ENCODE peak calls at places on chromosome 18, in four cellular contexts. S, P, V and I are unnamed samples. For H3K27me3, the result is how much of the 10 kb centered on the place peaks cover.

GRCh38 chr18:54155412-54155811 is 69.1 kb downstream of the MBD2 start:
- DNase-seq in S (no peak), V (no peak), P (no peak), I (no peak)

GRCh38 chr18:7941533-7941932 is 374.4 kb downstream of the PTPRM start:
- DNase-seq in V (no peak), P (peak), S (no peak), I (no peak)

GRCh38 chr18:5543036-5543671 is 643 bp downstream of the EPB41L3 start:
- DNase-seq in P (peak), V (peak), S (no peak), I (peak)

GRCh38 chr18:28690100-28690499 is 513.2 kb upstream of the CDH2 start:
- DNase-seq in V (no peak), P (no peak), S (no peak), I (no peak)

GRCh38 chr18:32209685-32210445 is 20.0 kb downstream of the MEP1B start:
- DNase-seq in V (no peak), S (no peak), P (no peak), I (no peak)

GRCh38 chr18:67694787-67695186 is 178.3 kb upstream of the DSEL start:
- DNase-seq in S (no peak), P (no peak), V (no peak), I (no peak)

GRCh38 chr18:79455261-79455660 is 59.5 kb downstream of the NFATC1 start:
- DNase-seq in V (no peak), S (no peak), P (no peak), I (no peak)

GRCh38 chr18:71194438-71194837 is 905.6 kb downstream of the SOCS6 start:
- DNase-seq in S (no peak), P (peak), V (no peak), I (no peak)

GRCh38 chr18:57121542-57122112 is 25.3 kb upstream of the BOD1L2 start:
- DNase-seq in S (no peak), V (no peak), P (no peak), I (no peak)

GRCh38 chr18:63951302-63951705 is 2.2 kb downstream of the HMSD start:
- DNase-seq in S (no peak), P (no peak), V (no peak), I (no peak)

GRCh38 chr18:57859314-57859713 is 56.2 kb upstream of the ATP8B1 start:
- DNase-seq in S (no peak), V (no peak), P (no peak), I (no peak)

GRCh38 chr18:34928068-34928753 is 113.0 kb upstream of the MAPRE2 start:
- DNase-seq in S (no peak), V (no peak), P (no peak), I (no peak)

GRCh38 chr18:657311-657997 is at the start of gene TYMS:
- DNase-seq in V (peak), S (no peak), P (peak), I (no peak)

GRCh38 chr18:69400976-69401474 is 337 bp downstream of the DOK6 start:
- DNase-seq in S (no peak), V (peak), P (peak), I (peak)

GRCh38 chr18:34122724-34123334 is 101.9 kb downstream of the NOL4 start:
- DNase-seq in S (peak), P (peak), V (no peak), I (no peak)

GRCh38 chr18:58292675-58293074 is 248.6 kb downstream of the NEDD4L start:
- DNase-seq in S (no peak), P (no peak), V (no peak), I (no peak)

GRCh38 chr18:68431111-68431921 is 283.6 kb downstream of the TMX3 start:
- DNase-seq in P (no peak), V (no peak), S (no peak), I (no peak)

GRCh38 chr18:54426085-54426665 is 68.5 kb downstream of the C18orf54 start:
- DNase-seq in S (no peak), P (no peak), V (no peak), I (no peak)

GRCh38 chr18:30601541-30601940 is 441.0 kb downstream of the DSC3 start:
- DNase-seq in V (no peak), P (no peak), S (no peak), I (no peak)

GRCh38 chr18:39624934-39625333 is 2059.3 kb upstream of the CELF4 start:
- DNase-seq in S (no peak), V (no peak), P (no peak), I (no peak)

GRCh38 chr18:55234366-55235093 is 275.3 kb upstream of the CCDC68 start:
- DNase-seq in S (peak), P (peak), V (peak), I (peak)

GRCh38 chr18:38047820-38048219 is 482.2 kb upstream of the CELF4 start:
- DNase-seq in S (no peak), P (peak), V (no peak), I (no peak)

GRCh38 chr18:48829443-48830149 is 121.2 kb downstream of the SMAD7 start:
- DNase-seq in V (peak), P (no peak), S (no peak), I (peak)

GRCh38 chr18:28511421-28511821 is 334.5 kb upstream of the CDH2 start:
- DNase-seq in P (no peak), S (no peak), V (no peak), I (no peak)

GRCh38 chr18:62812242-62812641 is 96.9 kb downstream of the PHLPP1 start:
- DNase-seq in P (no peak), S (no peak), V (no peak), I (no peak)

GRCh38 chr18:73038336-73038735 is 170.5 kb upstream of the NETO1 start:
- DNase-seq in P (no peak), V (no peak), S (no peak), I (no peak)

GRCh38 chr18:79912409-79912991 is 39.0 kb downstream of the SLC66A2 start:
- DNase-seq in V (no peak), S (no peak), P (no peak), I (no peak)

GRCh38 chr18:26771524-26771923 is 94.0 kb downstream of the AQP4 start:
- DNase-seq in P (no peak), V (no peak), S (no peak), I (no peak)

GRCh38 chr18:69230204-69230603 is 170.5 kb upstream of the DOK6 start:
- DNase-seq in V (no peak), P (no peak), S (no peak), I (no peak)

GRCh38 chr18:55419939-55420664 is 167.9 kb downstream of the TCF4 start:
- DNase-seq in S (no peak), V (no peak), P (no peak), I (no peak)

GRCh38 chr18:48997985-48998831 is 47.4 kb upstream of the SMAD7 start:
- DNase-seq in S (no peak), P (peak), V (no peak), I (peak)

GRCh38 chr18:54267688-54268087 is 1.6 kb upstream of the POLI start:
- DNase-seq in P (no peak), S (no peak), V (peak), I (no peak)

GRCh38 chr18:8176554-8176953 is 432.7 kb upstream of the RAB12 start:
- DNase-seq in V (no peak), S (no peak), P (no peak), I (no peak)

GRCh38 chr18:5285326-5285725 is 10.2 kb downstream of the ZBTB14 start:
- DNase-seq in V (no peak), S (no peak), P (peak), I (no peak)

DNA sequence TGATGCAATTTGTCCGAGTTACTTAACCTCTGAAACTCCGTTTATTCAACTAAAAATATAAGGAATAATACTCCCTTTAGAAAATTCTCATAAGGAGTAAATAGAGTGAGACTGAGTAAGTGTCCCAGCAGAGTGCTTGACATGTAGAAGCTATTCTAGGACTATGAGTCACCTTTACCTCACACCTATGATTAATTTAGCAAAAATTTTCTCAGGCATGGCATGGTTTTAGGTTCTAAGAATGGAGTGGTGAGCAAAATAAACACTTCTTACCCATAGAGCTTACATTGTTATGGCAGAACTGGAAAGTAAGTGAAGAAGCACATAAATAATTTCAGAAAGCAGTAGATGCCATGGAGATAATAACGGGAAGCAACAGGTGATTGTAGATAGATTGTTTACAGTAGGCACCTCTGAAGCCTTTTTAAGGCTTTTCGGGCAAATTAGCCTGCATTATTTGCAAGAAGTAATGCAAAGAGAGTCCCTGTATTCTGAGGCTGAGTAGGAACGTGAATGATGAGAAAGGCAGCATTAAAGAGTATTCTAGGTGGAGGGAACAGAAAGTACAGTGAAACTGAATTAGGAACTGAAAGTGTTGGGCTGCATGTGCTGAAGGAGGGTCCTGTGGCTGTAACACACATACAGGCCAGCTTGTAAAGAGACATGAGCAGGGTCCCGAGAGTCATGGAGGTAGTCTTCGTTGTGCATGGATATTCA is 209.2 kb downstream of the ZNF407 start:
- DNase-seq in P (no peak), S (no peak), V (no peak), I (no peak)
- TF ChIP-seq EP300 in P (peak), S (no peak), V (no peak), I (no peak)

DNA sequence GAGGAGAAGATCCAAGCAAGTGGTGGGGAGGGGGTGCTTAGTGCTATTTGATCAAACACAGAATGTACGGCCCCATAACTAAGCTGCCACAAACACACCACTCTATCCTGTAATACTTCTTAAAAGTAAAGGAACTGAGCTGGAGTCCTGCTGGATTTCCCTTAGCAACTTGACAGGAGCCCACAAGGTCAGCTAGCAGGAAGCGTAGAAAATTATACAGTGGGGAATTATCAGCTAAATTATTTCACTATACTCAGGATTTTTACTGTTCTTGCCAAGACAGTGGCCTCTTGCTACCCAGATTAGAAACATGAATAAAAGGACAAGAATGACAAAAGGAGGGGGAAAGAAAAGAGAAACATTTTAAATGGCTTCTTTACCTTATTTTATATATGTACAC is 217.1 kb downstream of the ZNF521 start:
- DNase-seq in P (no peak), V (no peak), S (no peak), I (no peak)
- H3K27me3 ChIP-seq in P (under half), V (under half), S (under half), I (under half)

GRCh38 chr18:13638684-13639083 is 87.7 kb downstream of the FAM210A start:
- DNase-seq in P (no peak), S (no peak), V (no peak), I (peak)
- H3K4me3 ChIP-seq in P (no peak), S (no peak), V (no peak), I (no peak)

GRCh38 chr18:9348079-9348671 is 13.6 kb downstream of the TWSG1 start:
- DNase-seq in V (no peak), S (no peak), P (no peak), I (no peak)
- TF ChIP-seq EP300 in V (no peak), S (no peak), P (no peak), I (no peak)

GRCh38 chr18:45638544-45638943 is 23.3 kb downstream of the SLC14A2 start:
- DNase-seq in S (no peak), V (no peak), P (no peak), I (no peak)

GRCh38 chr18:45636110-45636509 is 20.8 kb downstream of the SLC14A2 start:
- DNase-seq in P (no peak), V (no peak), S (no peak), I (no peak)

GRCh38 chr18:45637546-45638327 is 22.5 kb downstream of the SLC14A2 start:
- DNase-seq in V (no peak), P (no peak), S (peak), I (no peak)

GRCh38 chr18:45631077-45631476 is 15.8 kb downstream of the SLC14A2 start:
- DNase-seq in V (no peak), P (no peak), S (no peak), I (no peak)

GRCh38 chr18:45634454-45634853 is 19.2 kb downstream of the SLC14A2 start:
- DNase-seq in S (no peak), V (no peak), P (no peak), I (no peak)
- H3K27me3 ChIP-seq in S (under half), V (under half), P (under half), I (under half)

GRCh38 chr18:51038110-51038509 is 8.1 kb downstream of the SMAD4 start:
- DNase-seq in V (no peak), S (peak), P (no peak), I (no peak)
- H3K4me3 ChIP-seq in V (no peak), S (no peak), P (no peak), I (no peak)

GRCh38 chr18:46915800-46916550 is 1.3 kb downstream of the PIAS2 start:
- DNase-seq in V (no peak), S (no peak), P (peak), I (no peak)
- TF ChIP-seq EP300 in V (no peak), S (no peak), P (no peak), I (no peak)

GRCh38 chr18:77495982-77496690 is 246.5 kb downstream of the GALR1 start:
- DNase-seq in S (no peak), P (no peak), V (no peak), I (no peak)

DNA sequence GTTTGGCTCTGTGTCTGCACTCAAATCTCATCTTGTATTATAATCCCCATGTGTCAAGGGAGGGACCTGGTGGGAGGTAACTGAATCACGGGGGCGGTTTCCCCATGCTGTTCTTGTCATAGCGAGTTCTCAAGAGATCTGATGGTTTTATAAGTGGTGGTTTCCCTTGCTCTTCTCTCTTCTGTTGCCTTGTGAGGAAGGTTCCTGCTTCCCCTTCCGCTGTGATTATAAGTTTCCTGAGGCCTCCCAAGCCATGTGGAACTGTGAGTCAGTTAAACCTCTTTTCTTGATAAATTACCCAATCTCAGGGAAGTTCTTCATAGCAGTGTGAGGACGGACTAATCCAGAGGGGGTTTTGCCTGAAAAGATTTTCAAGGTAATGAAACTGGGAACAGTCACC is 245.4 kb downstream of the GALR1 start:
- DNase-seq in S (no peak), P (no peak), V (no peak), I (no peak)
- H3K27me3 ChIP-seq in S (under half), P (under half), V (under half), I (under half)

DNA sequence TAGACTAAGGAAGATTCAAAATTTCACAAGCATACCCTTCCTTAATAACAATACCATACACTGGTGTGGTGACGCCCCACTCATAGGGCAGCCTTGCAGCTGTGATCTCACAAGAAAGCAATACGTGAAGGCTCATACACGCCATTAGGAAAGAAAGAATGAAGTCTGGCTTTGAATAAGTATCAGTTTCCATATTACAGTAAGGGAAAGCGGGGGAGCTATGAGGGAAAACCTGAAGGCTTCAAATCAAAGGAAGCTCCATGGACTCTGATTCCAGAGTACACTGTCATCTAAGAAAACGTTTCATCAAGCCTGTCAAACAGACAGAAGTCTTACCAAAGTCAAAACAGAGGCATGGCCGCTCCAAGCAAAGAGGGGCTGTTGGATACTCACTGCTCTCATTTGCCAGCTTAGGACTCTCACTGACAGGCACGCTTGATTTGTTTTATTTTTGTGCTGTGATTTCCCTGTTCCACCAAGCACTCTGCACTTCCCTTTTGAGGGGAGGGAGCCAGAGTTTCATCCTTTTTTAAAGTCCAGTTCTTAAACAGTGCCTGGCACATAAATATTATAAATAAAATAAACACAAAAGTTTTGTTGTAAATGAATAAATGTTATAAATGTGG is 221.3 kb downstream of the PIEZO2 start:
- DNase-seq in S (no peak), P (no peak), V (no peak), I (no peak)
- H3K4me3 ChIP-seq in S (no peak), P (no peak), V (no peak), I (no peak)

GRCh38 chr18:36440614-36441013 is 143.1 kb downstream of the FHOD3 start:
- DNase-seq in P (peak), S (no peak), V (no peak), I (no peak)

GRCh38 chr18:36441872-36442271 is 144.4 kb downstream of the FHOD3 start:
- DNase-seq in P (no peak), S (no peak), V (no peak), I (no peak)

GRCh38 chr18:36446059-36446458 is 148.5 kb downstream of the FHOD3 start:
- DNase-seq in P (peak), V (no peak), S (no peak), I (no peak)

GRCh38 chr18:36442717-36443116 is 145.2 kb downstream of the FHOD3 start:
- DNase-seq in S (no peak), V (no peak), P (no peak), I (no peak)

DNA sequence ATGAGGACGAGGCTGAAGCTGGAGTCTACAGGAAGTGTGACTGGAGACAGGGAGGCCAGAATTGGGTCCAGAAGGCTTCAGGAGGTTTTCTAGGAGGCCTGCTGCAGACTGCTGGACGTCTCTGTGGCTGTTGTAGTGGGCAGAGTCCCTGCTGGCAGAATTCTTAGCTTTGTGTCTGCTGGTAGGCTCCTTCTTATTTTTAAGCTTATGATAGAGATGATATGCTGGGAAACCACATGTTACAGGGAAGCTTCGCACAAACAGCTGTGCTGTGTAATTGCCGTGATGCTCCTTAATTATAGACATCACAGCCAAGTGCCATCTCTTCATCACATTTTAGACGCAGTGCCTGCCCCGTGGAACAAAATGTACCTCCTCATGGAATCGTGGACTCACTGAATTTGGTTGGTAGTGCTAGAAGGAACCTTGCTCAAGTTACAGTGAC is 143.9 kb downstream of the FHOD3 start:
- DNase-seq in P (no peak), S (no peak), V (no peak), I (no peak)
- TF ChIP-seq EP300 in P (no peak), S (no peak), V (no peak), I (no peak)